ENCODE peak calls at places on chromosomes 4 and X, in seven cellular contexts. U is HCT116, R is mesendoderm, I is mammary epithelial cell, B is MM.1S, N is mesenchymal stem cell, X is SK-N-SH. P is an unnamed sample.

GRCh38 chr4:147799986-147800555 is 68.2 kb downstream of the ARHGAP10 start:
- DNase-seq in U (no peak), R (no peak), I (no peak), B (peak), N (peak), X (no peak), P (no peak)

GRCh38 chr4:150582101-150582565 is at the start of gene MAB21L2:
- DNase-seq in U (no peak), R (peak), I (no peak), B (no peak), N (peak), X (peak), P (no peak)

GRCh38 chrX:34563809-34564208 is 93.3 kb downstream of the TMEM47 start:
- DNase-seq in U (no peak), R (peak), I (peak), B (no peak), N (no peak), X (no peak), P (no peak)

GRCh38 chrX:102833136-102833535 is 103.9 kb upstream of the RAB40AL start:
- DNase-seq in U (no peak), R (peak), I (no peak), B (no peak), N (peak), X (no peak), P (peak)

GRCh38 chr4:143625632-143626031 is 74.8 kb downstream of the FREM3 start:
- DNase-seq in U (no peak), R (no peak), I (no peak), B (no peak), N (no peak), X (no peak), P (no peak)

GRCh38 chr4:53113433-53114215 is 251.5 kb downstream of the RASL11B start:
- DNase-seq in U (no peak), R (no peak), I (no peak), B (no peak), N (no peak), X (no peak), P (no peak)

GRCh38 chr4:184732126-184732525 is 1.8 kb downstream of the CENPU start:
- DNase-seq in U (no peak), R (no peak), I (peak), B (no peak), N (no peak), X (no peak), P (peak)

GRCh38 chrX:57902633-57903032 is 7.6 kb downstream of the ZXDA start:
- DNase-seq in U (no peak), R (no peak), I (no peak), B (no peak), N (no peak), X (no peak), P (no peak)

GRCh38 chrX:118528089-118528753 is 32.6 kb downstream of the DOCK11 start:
- DNase-seq in U (no peak), R (no peak), I (no peak), B (peak), N (no peak), X (no peak), P (no peak)

DNA sequence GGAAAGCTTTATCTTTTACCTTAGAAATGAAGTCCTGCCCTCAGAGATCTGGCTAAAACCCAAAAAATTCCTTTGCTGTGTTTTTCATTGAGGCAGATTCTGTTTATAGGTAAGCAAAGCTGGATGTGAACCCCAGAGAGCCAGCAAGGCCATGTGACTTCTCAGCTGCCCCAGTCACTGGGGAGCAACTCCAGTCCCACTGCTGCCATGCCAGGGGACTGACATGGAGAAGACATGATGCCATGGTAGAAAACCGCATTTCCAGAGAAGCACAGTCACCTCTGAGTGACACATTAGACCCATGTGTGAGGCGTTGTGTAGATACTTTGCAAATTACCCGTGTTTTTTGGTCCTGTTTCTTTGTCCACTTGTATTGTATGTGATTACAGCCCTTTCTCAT is 45.4 kb downstream of the PTTG2 start:
- DNase-seq in U (no peak), R (no peak), I (no peak), B (no peak), N (no peak), X (no peak), P (no peak)
- H3K4me2 ChIP-seq in U (no peak), R (no peak), I (no peak), B (no peak), N (no peak), X (no peak), P (no peak)

GRCh38 chr4:74056858-74057562 is 18.5 kb upstream of the CXCL3 start:
- DNase-seq in U (peak), R (no peak), I (peak), B (no peak), N (peak), X (no peak), P (no peak)
- H3K4me2 ChIP-seq in U (peak), R (no peak), I (no peak), B (no peak), N (no peak), X (no peak), P (no peak)

GRCh38 chrX:21659320-21659719 is 1.2 kb upstream of the KLHL34 start:
- DNase-seq in U (no peak), R (no peak), I (no peak), B (no peak), N (no peak), X (no peak), P (no peak)
- H3K4me2 ChIP-seq in U (no peak), R (no peak), I (no peak), B (no peak), N (no peak), X (no peak), P (no peak)

GRCh38 chrX:97389761-97390192 is 506.1 kb downstream of the RPA4 start:
- DNase-seq in U (peak), R (peak), I (peak), B (no peak), N (peak), X (no peak), P (peak)
- H3K4me2 ChIP-seq in U (peak), R (no peak), I (peak), B (no peak), N (no peak), X (no peak), P (no peak)

GRCh38 chr4:78784255-78784654 is 8.1 kb downstream of the BMP2K start:
- DNase-seq in U (no peak), R (no peak), I (peak), B (no peak), N (peak), X (no peak), P (no peak)

GRCh38 chr4:78787392-78788004 is 11.3 kb downstream of the BMP2K start:
- DNase-seq in U (no peak), R (no peak), I (no peak), B (no peak), N (no peak), X (no peak), P (no peak)

DNA sequence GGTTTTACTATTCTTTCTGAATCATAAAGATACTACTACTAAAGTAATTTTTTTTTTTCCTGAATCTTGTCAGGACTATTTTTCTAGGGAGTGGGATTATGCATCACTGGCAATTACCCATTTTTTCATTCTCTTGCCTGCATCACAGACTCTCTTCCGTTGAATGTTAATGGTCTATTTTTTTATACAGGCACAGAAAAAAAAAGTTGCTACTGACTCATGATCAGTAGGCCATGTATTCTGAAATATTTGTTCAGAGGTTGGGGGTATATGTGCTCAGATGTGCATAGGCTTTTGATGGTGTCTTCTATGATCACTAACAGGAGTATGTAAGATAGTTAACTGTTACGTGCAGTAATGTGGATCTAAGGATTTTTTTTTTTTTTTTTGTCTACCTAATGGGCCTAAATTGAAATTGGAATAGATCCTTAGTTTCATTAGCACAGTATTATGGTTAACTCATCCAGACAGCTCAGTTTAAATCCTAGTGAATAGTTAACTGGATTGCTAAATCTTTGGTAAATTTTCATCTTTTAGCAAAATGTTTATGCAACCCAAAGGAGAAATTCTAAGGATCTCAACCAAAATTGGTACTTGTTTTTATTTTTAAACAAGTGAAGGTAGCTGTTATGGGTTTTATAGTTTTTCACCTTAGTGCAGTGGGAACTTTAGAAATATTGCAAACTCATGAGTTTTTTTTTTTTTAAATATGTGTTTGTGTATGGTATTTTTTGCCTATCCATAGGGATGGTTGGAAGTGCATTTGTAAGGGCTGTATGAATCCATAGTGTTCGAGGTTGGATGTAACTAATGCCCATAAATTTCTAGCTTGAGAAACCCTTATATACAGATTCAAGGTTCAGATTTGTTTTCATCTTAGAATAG is 12.1 kb downstream of the BMP2K start:
- DNase-seq in U (no peak), R (no peak), I (no peak), B (no peak), N (no peak), X (no peak), P (no peak)
- H3K4me2 ChIP-seq in U (no peak), R (no peak), I (no peak), B (no peak), N (no peak), X (no peak), P (no peak)

GRCh38 chr4:100907465-100908454 is 389.9 kb upstream of the EMCN start:
- DNase-seq in U (no peak), R (peak), I (peak), B (no peak), N (peak), X (no peak), P (peak)

GRCh38 chr4:100908540-100908939 is 390.7 kb upstream of the EMCN start:
- DNase-seq in U (no peak), R (no peak), I (no peak), B (no peak), N (no peak), X (no peak), P (no peak)

GRCh38 chr4:100913685-100914084 is 395.9 kb upstream of the EMCN start:
- DNase-seq in U (no peak), R (peak), I (no peak), B (no peak), N (no peak), X (no peak), P (no peak)
- H3K4me2 ChIP-seq in U (no peak), R (no peak), I (no peak), B (no peak), N (no peak), X (no peak), P (no peak)

GRCh38 chr4:83075696-83076095 is 38.8 kb downstream of the PLAC8 start:
- DNase-seq in U (no peak), R (no peak), I (no peak), B (no peak), N (peak), X (no peak), P (no peak)

GRCh38 chr4:83067058-83067639 is 32.2 kb downstream of the COPS4 start:
- DNase-seq in U (peak), R (no peak), I (no peak), B (no peak), N (no peak), X (no peak), P (peak)

GRCh38 chr4:83074086-83074704 is 39.2 kb downstream of the COPS4 start:
- DNase-seq in U (peak), R (peak), I (peak), B (peak), N (peak), X (peak), P (peak)

GRCh38 chr4:83075271-83075670 is 39.3 kb downstream of the PLAC8 start:
- DNase-seq in U (no peak), R (no peak), I (no peak), B (no peak), N (peak), X (no peak), P (no peak)

DNA sequence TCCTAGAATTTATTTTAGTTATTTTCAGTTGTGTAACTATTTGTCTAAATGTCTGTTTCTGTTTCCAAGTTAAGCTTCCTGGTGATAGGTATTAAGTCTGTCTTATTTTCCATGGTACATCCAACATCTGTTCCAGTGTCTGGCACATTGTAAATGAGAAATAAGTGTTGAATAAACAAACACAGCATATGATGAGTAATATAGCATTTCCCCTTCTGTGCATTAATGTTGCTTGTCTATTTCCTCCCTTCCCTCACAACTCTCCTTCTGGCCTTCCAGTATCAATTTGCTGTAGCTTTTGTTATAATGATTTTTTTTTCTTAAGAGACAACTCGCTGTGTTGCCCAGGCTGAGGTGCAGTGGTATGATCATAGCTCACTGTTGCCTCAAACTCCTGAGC is 36.1 kb downstream of the COPS4 start:
- DNase-seq in U (no peak), R (no peak), I (no peak), B (no peak), N (peak), X (no peak), P (no peak)
- H3K4me2 ChIP-seq in U (no peak), R (no peak), I (no peak), B (no peak), N (no peak), X (no peak), P (no peak)

GRCh38 chr4:40729555-40729954 is 20.2 kb upstream of the NSUN7 start:
- DNase-seq in U (no peak), R (no peak), I (no peak), B (no peak), N (no peak), X (no peak), P (no peak)
- H3K4me2 ChIP-seq in U (no peak), R (no peak), I (no peak), B (no peak), N (no peak), X (no peak), P (no peak)

GRCh38 chr4:146340798-146341197 is 126.5 kb downstream of the REELD1 start:
- DNase-seq in U (no peak), R (no peak), I (no peak), B (peak), N (peak), X (peak), P (no peak)

GRCh38 chr4:146346276-146346675 is 131.9 kb downstream of the REELD1 start:
- DNase-seq in U (no peak), R (no peak), I (no peak), B (peak), N (no peak), X (no peak), P (no peak)

GRCh38 chr4:146343776-146344175 is 129.4 kb downstream of the REELD1 start:
- DNase-seq in U (no peak), R (no peak), I (no peak), B (no peak), N (no peak), X (no peak), P (peak)

GRCh38 chr4:146343199-146343598 is 128.9 kb downstream of the REELD1 start:
- DNase-seq in U (no peak), R (no peak), I (no peak), B (no peak), N (no peak), X (no peak), P (no peak)

DNA sequence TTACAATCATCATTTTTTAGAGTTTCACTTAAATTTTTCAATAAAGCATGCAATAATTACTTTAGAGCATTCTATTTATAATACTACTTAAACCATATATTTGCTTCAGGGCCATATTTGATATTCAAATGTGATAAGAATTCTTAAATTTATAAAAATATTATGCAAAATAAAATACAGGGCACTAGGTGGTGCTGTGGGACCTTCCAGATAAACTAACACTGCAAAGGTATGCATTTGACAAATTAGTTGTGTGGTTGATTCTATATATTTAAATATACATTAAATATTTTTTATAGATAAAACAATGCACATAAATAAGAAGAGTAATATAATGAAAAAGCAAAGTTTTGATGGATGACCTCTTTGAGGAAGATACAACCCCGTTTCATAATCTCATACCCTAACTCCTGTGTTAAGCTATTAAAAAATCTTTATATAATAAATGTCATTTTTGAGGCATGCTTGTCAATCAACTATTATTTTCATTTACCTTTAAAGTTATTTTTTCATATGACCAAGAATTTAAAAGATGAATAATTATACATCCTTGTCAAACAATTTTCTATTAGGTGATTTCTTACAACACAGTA is 128.4 kb downstream of the REELD1 start:
- DNase-seq in U (no peak), R (peak), I (no peak), B (peak), N (peak), X (peak), P (peak)
- H3K4me2 ChIP-seq in U (no peak), R (no peak), I (no peak), B (no peak), N (no peak), X (no peak), P (no peak)